ENCODE peak calls at places on chromosome 1, in eight cellular contexts. U, H, Q, N, K, S, I and V are unnamed samples.
A peak's percentile ranks its signal among the peaks of the same experiment; 100 is the strongest.

GRCh38 chr1:45334308-45335245 is 5.4 kb upstream of the TOE1 start:
- DNase-seq in N (no peak), Q (no peak), U (no peak), H (no peak), I (peak; percentile 49), S (peak; percentile 46), K (no peak), V (no peak)

GRCh38 chr1:43285269-43285986 is at the start of gene C1orf210:
- DNase-seq in I (no peak), Q (no peak), S (no peak), K (no peak), N (no peak), H (no peak), U (peak; percentile 96), V (no peak)

GRCh38 chr1:19735419-19736127 is 64.1 kb downstream of the TMCO4 start:
- DNase-seq in S (peak; percentile 66), H (peak; percentile 96), K (peak; percentile 29), Q (no peak), U (no peak), N (no peak), I (no peak), V (peak; percentile 47)

GRCh38 chr1:162389021-162389818 is 7.7 kb downstream of the C1orf226 start:
- DNase-seq in N (no peak), I (peak; percentile 25), K (no peak), U (peak; percentile 33), S (no peak), Q (no peak), H (peak; percentile 70), V (no peak)

GRCh38 chr1:46554236-46555080 is 3.0 kb upstream of the KNCN start:
- DNase-seq in S (no peak), U (no peak), H (no peak), Q (no peak), K (no peak), I (no peak), N (no peak), V (no peak)

GRCh38 chr1:228411548-228412430 is 4.9 kb downstream of the TRIM17 start:
- DNase-seq in U (no peak), Q (no peak), S (no peak), H (no peak), K (no peak), I (no peak), N (no peak), V (no peak)

GRCh38 chr1:93324486-93325464 is 20.9 kb upstream of the DR1 start:
- DNase-seq in K (no peak), H (peak; percentile 82), U (peak; percentile 70), S (no peak), I (no peak), N (no peak), Q (no peak), V (no peak)

GRCh38 chr1:3426956-3427535 is 27.4 kb upstream of the ARHGEF16 start:
- DNase-seq in U (no peak), H (no peak), K (no peak), S (no peak), I (no peak), Q (no peak), N (no peak), V (no peak)

GRCh38 chr1:239274242-239274830 is 112.0 kb upstream of the CHRM3 start:
- DNase-seq in N (no peak), I (no peak), K (no peak), U (no peak), S (no peak), Q (no peak), H (peak; percentile 78), V (no peak)